ENCODE peak calls at places on chromosomes 1 and 21, in six cellular contexts. C, S, O, B, N and H are unnamed samples.

GRCh38 chr1:65104854-65105540 is 43.0 kb upstream of the AK4 start:
- DNase-seq in C (no peak), S (no peak), O (no peak), B (no peak), N (no peak), H (no peak)

GRCh38 chr1:54124906-54125305 is 27.9 kb downstream of the CDCP2 start:
- DNase-seq in C (no peak), S (no peak), O (no peak), B (no peak), N (no peak), H (no peak)

GRCh38 chr1:159922499-159923202 is 2.7 kb downstream of the TAGLN2 start:
- DNase-seq in C (no peak), S (peak), O (no peak), B (peak), N (no peak), H (no peak)

GRCh38 chr1:183942933-183943693 is 94.4 kb downstream of the COLGALT2 start:
- DNase-seq in C (peak), S (no peak), O (peak), B (peak), N (no peak), H (peak)

GRCh38 chr1:55172272-55172671 is 42.9 kb downstream of the USP24 start:
- DNase-seq in C (peak), S (no peak), O (no peak), B (peak), N (no peak), H (no peak)

GRCh38 chr1:203726417-203726867 is 38.5 kb upstream of the LAX1 start:
- DNase-seq in C (no peak), S (no peak), O (no peak), B (no peak), N (no peak), H (no peak)

GRCh38 chr1:160795951-160796383 is at the start of gene LY9:
- DNase-seq in C (no peak), S (peak), O (no peak), B (no peak), N (peak), H (no peak)

GRCh38 chr21:42535602-42536171 is 22.0 kb downstream of the SLC37A1 start:
- DNase-seq in C (no peak), S (peak), O (no peak), B (no peak), N (peak), H (no peak)

GRCh38 chr1:109250454-109251276 is 1.3 kb downstream of the CELSR2 start:
- DNase-seq in C (no peak), S (no peak), O (no peak), B (no peak), N (no peak), H (no peak)

GRCh38 chr1:29682918-29683314 is 446.6 kb downstream of the PTPRU start:
- DNase-seq in C (peak), S (no peak), O (no peak), B (peak), N (no peak), H (no peak)

GRCh38 chr1:224726783-224727182 is 110.7 kb downstream of the CNIH3 start:
- DNase-seq in C (peak), S (no peak), O (peak), B (peak), N (no peak), H (no peak)

GRCh38 chr1:11592752-11593151 is 61.5 kb downstream of the FBXO2 start:
- DNase-seq in C (no peak), S (no peak), O (no peak), B (no peak), N (no peak), H (no peak)

GRCh38 chr1:220734571-220735326 is 13.4 kb upstream of the MTARC2 start:
- DNase-seq in C (peak), S (peak), O (peak), B (peak), N (no peak), H (peak)

GRCh38 chr1:89986020-89986419 is 8.9 kb upstream of the ZNF326 start:
- DNase-seq in C (no peak), S (no peak), O (no peak), B (no peak), N (no peak), H (no peak)

GRCh38 chr1:221069956-221070355 is 190.7 kb downstream of the HLX start:
- DNase-seq in C (no peak), S (no peak), O (no peak), B (no peak), N (no peak), H (no peak)

GRCh38 chr1:29962356-29962755 is 726.0 kb downstream of the PTPRU start:
- DNase-seq in C (no peak), S (no peak), O (no peak), B (no peak), N (no peak), H (no peak)

GRCh38 chr1:112507336-112507735 is 1.4 kb upstream of the WNT2B start:
- DNase-seq in C (no peak), S (no peak), O (no peak), B (no peak), N (no peak), H (no peak)

GRCh38 chr1:112722601-112723510 is 7.7 kb upstream of the PPM1J start:
- DNase-seq in C (no peak), S (no peak), O (peak), B (peak), N (no peak), H (no peak)

GRCh38 chr1:55478742-55479141 is 263.6 kb upstream of the USP24 start:
- DNase-seq in C (peak), S (no peak), O (peak), B (peak), N (no peak), H (no peak)

GRCh38 chr1:236979149-236979890 is 24.9 kb downstream of the MT1HL1 start:
- DNase-seq in C (no peak), S (no peak), O (no peak), B (no peak), N (no peak), H (no peak)

GRCh38 chr1:21012937-21013336 is 163.8 kb downstream of the EIF4G3 start:
- DNase-seq in C (peak), S (no peak), O (no peak), B (peak), N (no peak), H (no peak)

GRCh38 chr1:199064971-199065370 is 426.1 kb downstream of the PTPRC start:
- DNase-seq in C (peak), S (no peak), O (no peak), B (no peak), N (no peak), H (no peak)

GRCh38 chr21:44931501-44932365 is 8.1 kb upstream of the SLX9 start:
- DNase-seq in C (no peak), S (no peak), O (no peak), B (no peak), N (peak), H (no peak)

GRCh38 chr1:151222130-151222529 is 23.8 kb downstream of the PIP5K1A start:
- DNase-seq in C (no peak), S (no peak), O (no peak), B (peak), N (no peak), H (no peak)

GRCh38 chr21:31873275-31873695 is 465 bp downstream of the HUNK start:
- DNase-seq in C (no peak), S (peak), O (no peak), B (no peak), N (no peak), H (no peak)

GRCh38 chr1:167479331-167479979 is 38.9 kb downstream of the CD247 start:
- DNase-seq in C (no peak), S (no peak), O (no peak), B (no peak), N (no peak), H (no peak)

GRCh38 chr1:186424539-186424938 is 36.4 kb downstream of the PDC start:
- DNase-seq in C (no peak), S (no peak), O (no peak), B (peak), N (no peak), H (no peak)